ENCODE peak calls at places on chromosomes 1 and 21, in four cellular contexts. G is fibroblast of pulmonary artery, P is GM13976, N is breast epithelium. J is an unnamed sample.

GRCh38 chr1:51341876-51342496 is 11.6 kb upstream of the TTC39A start:
- DNase-seq in P (peak), G (no peak), N (no peak), J (peak)

GRCh38 chr1:113129529-113130185 is 56.7 kb downstream of the LRIG2 start:
- DNase-seq in N (no peak), G (no peak), P (no peak), J (no peak)

GRCh38 chr1:187001198-187001904 is 172.6 kb downstream of the PLA2G4A start:
- DNase-seq in N (no peak), G (peak), P (no peak), J (no peak)

GRCh38 chr1:180270767-180271639 is 40.9 kb downstream of the LHX4 start:
- DNase-seq in N (no peak), G (peak), P (no peak), J (no peak)

GRCh38 chr1:197418693-197419092 is 150.6 kb downstream of the CRB1 start:
- DNase-seq in P (no peak), N (no peak), G (no peak), J (no peak)

GRCh38 chr1:8671313-8671917 is 146.0 kb downstream of the RERE start:
- DNase-seq in N (no peak), P (no peak), G (peak), J (peak)

GRCh38 chr1:54811739-54812655 is 10.9 kb upstream of the TTC22 start:
- DNase-seq in P (no peak), G (no peak), N (no peak), J (no peak)

GRCh38 chr1:89546082-89546889 is 21.7 kb downstream of the LRRC8B start:
- DNase-seq in N (no peak), P (no peak), G (peak), J (no peak)

GRCh38 chr1:228066416-228066815 is 16.1 kb upstream of the ARF1 start:
- DNase-seq in P (no peak), G (no peak), N (no peak), J (no peak)

GRCh38 chr1:92951141-92951582 is 10.1 kb downstream of the DIPK1A start:
- DNase-seq in G (peak), N (no peak), P (no peak), J (no peak)

GRCh38 chr1:178682429-178682828 is 42.6 kb upstream of the RALGPS2 start:
- DNase-seq in P (no peak), G (no peak), N (no peak), J (no peak)

GRCh38 chr1:219372916-219373615 is 199.4 kb downstream of the LYPLAL1 start:
- DNase-seq in N (no peak), G (no peak), P (no peak), J (no peak)

GRCh38 chr1:64234714-64235113 is 31.3 kb downstream of the UBE2U start:
- DNase-seq in G (no peak), P (no peak), N (no peak), J (no peak)

GRCh38 chr1:53552146-53552940 is 93.1 kb downstream of the DMRTB1 start:
- DNase-seq in N (peak), P (no peak), G (no peak), J (no peak)

GRCh38 chr1:79633456-79633855 is 626.9 kb upstream of the ADGRL4 start:
- DNase-seq in N (no peak), P (no peak), G (peak), J (no peak)

GRCh38 chr1:245084551-245084950 is 70.2 kb upstream of the KIF26B start:
- DNase-seq in G (no peak), N (no peak), P (no peak), J (no peak)

GRCh38 chr1:145983959-145984830 is 12.2 kb downstream of the TXNIP start:
- DNase-seq in P (no peak), N (peak), G (no peak), J (no peak)

GRCh38 chr1:82108843-82109242 is 308.1 kb downstream of the ADGRL2 start:
- DNase-seq in G (no peak), P (peak), N (no peak), J (peak)

GRCh38 chr1:192263436-192263835 is 53.4 kb upstream of the RGS21 start:
- DNase-seq in P (no peak), G (peak), N (no peak), J (no peak)

GRCh38 chr1:75725861-75726361 is 1.4 kb downstream of the ACADM start:
- DNase-seq in P (no peak), N (no peak), G (no peak), J (no peak)

GRCh38 chr21:29725025-29725736 is 214.6 kb downstream of the GRIK1 start:
- DNase-seq in N (no peak), P (no peak), G (no peak), J (no peak)

GRCh38 chr1:15401391-15402055 is 8.2 kb upstream of the EFHD2 start:
- DNase-seq in P (no peak), G (no peak), N (no peak), J (no peak)

GRCh38 chr1:100627018-100627716 is 89.2 kb downstream of the GPR88 start:
- DNase-seq in N (no peak), G (peak), P (no peak), J (no peak)

GRCh38 chr1:193321242-193321842 is 134.9 kb upstream of the B3GALT2 start:
- DNase-seq in P (no peak), G (peak), N (no peak), J (no peak)

GRCh38 chr1:24201941-24202440 is 14.9 kb upstream of the IFNLR1 start:
- DNase-seq in N (peak), G (peak), P (peak), J (peak)

GRCh38 chr1:111422546-111423391 is 4.8 kb downstream of the OVGP1 start:
- DNase-seq in P (no peak), G (no peak), N (peak), J (no peak)

GRCh38 chr1:27536767-27537166 is 46.8 kb upstream of the WASF2 start:
- DNase-seq in G (peak), P (no peak), N (no peak), J (no peak)

GRCh38 chr1:91948097-91948496 is 1.1 kb upstream of the BRDT start:
- DNase-seq in G (no peak), P (peak), N (no peak), J (no peak)

GRCh38 chr1:156497743-156498446 is 2.7 kb downstream of the MEF2D start:
- DNase-seq in N (no peak), P (no peak), G (no peak), J (no peak)

GRCh38 chr1:51215169-51215568 is 20.9 kb upstream of the RNF11 start:
- DNase-seq in P (no peak), N (no peak), G (no peak), J (no peak)

GRCh38 chr1:67830226-67830625 is 3.0 kb downstream of the GNG12 start:
- DNase-seq in P (no peak), N (no peak), G (peak), J (no peak)

GRCh38 chr1:197868751-197869501 is 33.5 kb upstream of the C1orf53 start:
- DNase-seq in N (no peak), G (peak), P (peak), J (peak)

GRCh38 chr21:43361127-43361492 is 65.8 kb downstream of the SIK1 start:
- DNase-seq in N (no peak), P (no peak), G (no peak), J (no peak)

GRCh38 chr21:41258617-41259016 is 58.0 kb upstream of the FAM3B start:
- DNase-seq in G (no peak), P (no peak), N (no peak), J (no peak)

GRCh38 chr1:36516372-36517018 is 33.8 kb upstream of the CSF3R start:
- DNase-seq in P (peak), N (peak), G (peak), J (peak)

GRCh38 chr1:43705982-43706597 is 1.2 kb upstream of the ST3GAL3 start:
- DNase-seq in P (no peak), G (no peak), N (no peak), J (no peak)

GRCh38 chr1:159790237-159790917 is 9.6 kb downstream of the DUSP23 start:
- DNase-seq in G (peak), N (no peak), P (peak), J (peak)

GRCh38 chr21:45867041-45867630 is 114.4 kb upstream of the COL6A1 start:
- DNase-seq in P (no peak), N (no peak), G (no peak), J (no peak)

GRCh38 chr21:45867671-45868081 is 113.9 kb upstream of the COL6A1 start:
- DNase-seq in G (no peak), P (no peak), N (no peak), J (no peak)

GRCh38 chr21:45868086-45868485 is 113.5 kb upstream of the COL6A1 start:
- DNase-seq in N (peak), P (no peak), G (no peak), J (no peak)

GRCh38 chr21:45865106-45865835 is 116.3 kb upstream of the COL6A1 start:
- DNase-seq in P (no peak), G (peak), N (no peak), J (no peak)

GRCh38 chr21:45866473-45867010 is 115.0 kb upstream of the COL6A1 start:
- DNase-seq in P (no peak), N (no peak), G (no peak), J (no peak)
- TF ChIP-seq CTCF in P (no peak), N (no peak), G (no peak), J (no peak)

DNA sequence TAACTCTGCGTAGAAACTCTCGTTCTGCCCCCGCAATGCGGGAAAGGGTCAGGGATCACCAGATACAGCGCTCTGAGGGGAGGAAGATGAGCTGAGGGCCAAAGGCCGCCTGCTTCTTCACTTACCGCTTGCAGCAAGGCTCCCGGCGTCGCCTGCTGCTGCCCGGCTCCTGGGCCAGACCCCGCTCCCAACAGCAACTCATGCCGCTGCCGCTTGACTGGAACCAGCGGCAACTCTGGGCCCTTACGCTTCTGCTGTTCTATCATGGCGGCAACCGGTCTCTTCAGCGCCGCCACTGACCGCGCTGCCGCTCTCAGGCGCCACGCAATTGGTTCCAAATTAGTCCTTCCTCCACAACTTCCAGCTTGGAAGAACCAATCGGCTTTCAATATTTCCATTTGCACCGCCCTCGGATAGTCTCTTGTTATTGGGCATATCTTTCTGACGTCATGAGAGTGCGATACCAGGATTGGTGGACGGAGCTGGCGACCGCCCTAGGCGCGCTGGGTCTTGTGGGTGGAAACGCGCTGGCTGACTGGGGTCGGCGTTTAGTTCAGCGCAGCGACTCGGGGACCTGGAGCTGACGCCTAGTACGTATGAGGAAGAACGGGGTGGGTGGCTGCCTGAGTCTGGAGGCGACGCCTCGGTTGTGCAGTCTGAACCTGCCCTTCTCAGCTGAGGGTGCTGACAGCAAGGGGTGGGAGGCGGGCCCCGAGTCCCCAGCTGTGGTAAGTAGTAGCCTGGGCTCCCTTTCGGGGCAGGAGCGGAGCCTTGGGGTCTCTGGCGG is at the start of the genes SNRNP40 and ZCCHC17:
- DNase-seq in G (peak), P (peak), N (peak), J (peak)
- TF ChIP-seq CTCF in G (peak), P (peak), N (no peak), J (no peak)

GRCh38 chr1:243946946-243947345 is 96.9 kb upstream of the AKT3 start:
- DNase-seq in P (peak), N (no peak), G (peak), J (peak)
- TF ChIP-seq CTCF in P (peak), N (no peak), G (peak), J (peak)

GRCh38 chr1:85146972-85147359 is 53.9 kb downstream of the SYDE2 start:
- DNase-seq in N (no peak), G (peak), P (no peak), J (no peak)
- TF ChIP-seq CTCF in N (no peak), G (peak), P (no peak), J (no peak)

GRCh38 chr1:168917796-168918195 is 188.7 kb upstream of the ATP1B1 start:
- DNase-seq in G (no peak), N (no peak), P (no peak), J (no peak)
- TF ChIP-seq CTCF in G (no peak), N (no peak), P (no peak), J (no peak)

GRCh38 chr1:38820860-38821259 is 38.7 kb downstream of the RRAGC start:
- DNase-seq in G (no peak), P (no peak), N (no peak), J (no peak)

GRCh38 chr1:38817958-38818705 is 41.4 kb downstream of the RRAGC start:
- DNase-seq in G (peak), N (no peak), P (peak), J (peak)

GRCh38 chr1:38817267-38817957 is 42.2 kb downstream of the RRAGC start:
- DNase-seq in P (no peak), N (no peak), G (no peak), J (no peak)

GRCh38 chr1:38819516-38819915 is 40.1 kb downstream of the RRAGC start:
- DNase-seq in N (no peak), G (no peak), P (no peak), J (no peak)

GRCh38 chr1:38818706-38819439 is 40.7 kb downstream of the RRAGC start:
- DNase-seq in P (no peak), G (no peak), N (no peak), J (no peak)
- TF ChIP-seq CTCF in P (no peak), G (no peak), N (no peak), J (no peak)

J was measured in GM10248.